ENCODE peak calls at places on chromosomes 1 and 21, in seven cellular contexts. One of them, this sample, is unnamed.
A peak's percentile ranks its signal among the peaks of the same experiment; 100 is the strongest.

GRCh38 chr1:85128296-85128695 is 72.5 kb downstream of the SYDE2 start:
- DNase-seq in ELF-1: no peak
- DNase-seq in HEK293T: no peak
- DNase-seq in neural crest cell: no peak
- DNase-seq in SJSA1: no peak
- DNase-seq in WERI-Rb-1: no peak
- DNase-seq in T-helper 2 cell treated with Interferon-gamma antibody and Interleukin-4, amounts not matched to agents 5 μg/mL and 100 μg/mL, for 36 hours: no peak
- DNase-seq in this sample: no peak

GRCh38 chr1:239718571-239718970 is 332.2 kb downstream of the CHRM3 start:
- DNase-seq in ELF-1: no peak
- DNase-seq in HEK293T: no peak
- DNase-seq in neural crest cell: no peak
- DNase-seq in SJSA1: no peak
- DNase-seq in WERI-Rb-1: no peak
- DNase-seq in T-helper 2 cell treated with Interferon-gamma antibody and Interleukin-4, amounts not matched to agents 5 μg/mL and 100 μg/mL, for 36 hours: no peak
- DNase-seq in this sample: no peak

GRCh38 chr1:99851850-99852454 is 1.8 kb downstream of the AGL start:
- DNase-seq in ELF-1: no peak
- DNase-seq in HEK293T: no peak
- DNase-seq in neural crest cell: no peak
- DNase-seq in SJSA1: no peak
- DNase-seq in WERI-Rb-1: no peak
- DNase-seq in T-helper 2 cell treated with Interferon-gamma antibody and Interleukin-4, amounts not matched to agents 5 μg/mL and 100 μg/mL, for 36 hours: no peak
- DNase-seq in this sample: no peak

GRCh38 chr1:97529600-97529999 is 391.2 kb downstream of the DPYD start:
- DNase-seq in ELF-1: no peak
- DNase-seq in HEK293T: no peak
- DNase-seq in neural crest cell: no peak
- DNase-seq in SJSA1: no peak
- DNase-seq in WERI-Rb-1: no peak
- DNase-seq in T-helper 2 cell treated with Interferon-gamma antibody and Interleukin-4, amounts not matched to agents 5 μg/mL and 100 μg/mL, for 36 hours: no peak
- DNase-seq in this sample: no peak

GRCh38 chr1:158311066-158311465 is 20.3 kb downstream of the CD1B start:
- DNase-seq in ELF-1: no peak
- DNase-seq in HEK293T: no peak
- DNase-seq in neural crest cell: no peak
- DNase-seq in SJSA1: no peak
- DNase-seq in WERI-Rb-1: no peak
- DNase-seq in T-helper 2 cell treated with Interferon-gamma antibody and Interleukin-4, amounts not matched to agents 5 μg/mL and 100 μg/mL, for 36 hours: no peak
- DNase-seq in this sample: no peak

GRCh38 chr1:41739061-41739955 is 179.4 kb downstream of the HIVEP3 start:
- DNase-seq in ELF-1: no peak
- DNase-seq in HEK293T: no peak
- DNase-seq in neural crest cell: no peak
- DNase-seq in SJSA1: peak; percentile 83
- DNase-seq in WERI-Rb-1: no peak
- DNase-seq in T-helper 2 cell treated with Interferon-gamma antibody and Interleukin-4, amounts not matched to agents 5 μg/mL and 100 μg/mL, for 36 hours: peak; percentile 89
- DNase-seq in this sample: no peak

GRCh38 chr21:46605759-46606426 is 1.0 kb upstream of the S100B start:
- DNase-seq in ELF-1: no peak
- DNase-seq in HEK293T: no peak
- DNase-seq in neural crest cell: no peak
- DNase-seq in SJSA1: no peak
- DNase-seq in WERI-Rb-1: no peak
- DNase-seq in T-helper 2 cell treated with Interferon-gamma antibody and Interleukin-4, amounts not matched to agents 5 μg/mL and 100 μg/mL, for 36 hours: peak; percentile 22
- DNase-seq in this sample: peak; percentile 8

GRCh38 chr1:182615468-182616129 is 11.4 kb upstream of the RGS16 start:
- DNase-seq in ELF-1: peak; percentile 46
- DNase-seq in HEK293T: no peak
- DNase-seq in neural crest cell: no peak
- DNase-seq in SJSA1: no peak
- DNase-seq in WERI-Rb-1: peak; percentile 62
- DNase-seq in T-helper 2 cell treated with Interferon-gamma antibody and Interleukin-4, amounts not matched to agents 5 μg/mL and 100 μg/mL, for 36 hours: peak; percentile 68
- DNase-seq in this sample: peak; percentile 39

GRCh38 chr1:236914375-236914774 is 89.9 kb downstream of the MT1HL1 start:
- DNase-seq in ELF-1: no peak
- DNase-seq in HEK293T: no peak
- DNase-seq in neural crest cell: no peak
- DNase-seq in SJSA1: no peak
- DNase-seq in WERI-Rb-1: no peak
- DNase-seq in T-helper 2 cell treated with Interferon-gamma antibody and Interleukin-4, amounts not matched to agents 5 μg/mL and 100 μg/mL, for 36 hours: no peak
- DNase-seq in this sample: no peak

GRCh38 chr1:203481186-203481585 is 5.6 kb downstream of the PRELP start:
- DNase-seq in ELF-1: no peak
- DNase-seq in HEK293T: no peak
- DNase-seq in neural crest cell: no peak
- DNase-seq in SJSA1: no peak
- DNase-seq in WERI-Rb-1: no peak
- DNase-seq in T-helper 2 cell treated with Interferon-gamma antibody and Interleukin-4, amounts not matched to agents 5 μg/mL and 100 μg/mL, for 36 hours: no peak
- DNase-seq in this sample: no peak

GRCh38 chr1:9084883-9085282 is 15.4 kb upstream of the SLC2A5 start:
- DNase-seq in ELF-1: no peak
- DNase-seq in HEK293T: no peak
- DNase-seq in neural crest cell: no peak
- DNase-seq in SJSA1: no peak
- DNase-seq in WERI-Rb-1: no peak
- DNase-seq in T-helper 2 cell treated with Interferon-gamma antibody and Interleukin-4, amounts not matched to agents 5 μg/mL and 100 μg/mL, for 36 hours: no peak
- DNase-seq in this sample: no peak

GRCh38 chr1:40984066-40984465 is 4.6 kb downstream of the CTPS1 start:
- DNase-seq in ELF-1: no peak
- DNase-seq in HEK293T: no peak
- DNase-seq in neural crest cell: no peak
- DNase-seq in SJSA1: peak; percentile 43
- DNase-seq in WERI-Rb-1: no peak
- DNase-seq in T-helper 2 cell treated with Interferon-gamma antibody and Interleukin-4, amounts not matched to agents 5 μg/mL and 100 μg/mL, for 36 hours: no peak
- DNase-seq in this sample: no peak

GRCh38 chr1:1799716-1800115 is 21.4 kb upstream of the NADK start:
- DNase-seq in ELF-1: no peak
- DNase-seq in HEK293T: no peak
- DNase-seq in neural crest cell: no peak
- DNase-seq in SJSA1: no peak
- DNase-seq in WERI-Rb-1: no peak
- DNase-seq in T-helper 2 cell treated with Interferon-gamma antibody and Interleukin-4, amounts not matched to agents 5 μg/mL and 100 μg/mL, for 36 hours: no peak
- DNase-seq in this sample: no peak

GRCh38 chr1:38740543-38740942 is 119.0 kb downstream of the RRAGC start:
- DNase-seq in ELF-1: peak; percentile 32
- DNase-seq in HEK293T: no peak
- DNase-seq in neural crest cell: no peak
- DNase-seq in SJSA1: peak; percentile 23
- DNase-seq in WERI-Rb-1: no peak
- DNase-seq in T-helper 2 cell treated with Interferon-gamma antibody and Interleukin-4, amounts not matched to agents 5 μg/mL and 100 μg/mL, for 36 hours: no peak
- DNase-seq in this sample: no peak

GRCh38 chr1:190067592-190067991 is 410.1 kb downstream of the BRINP3 start:
- DNase-seq in ELF-1: no peak
- DNase-seq in HEK293T: no peak
- DNase-seq in neural crest cell: no peak
- DNase-seq in SJSA1: no peak
- DNase-seq in WERI-Rb-1: no peak
- DNase-seq in T-helper 2 cell treated with Interferon-gamma antibody and Interleukin-4, amounts not matched to agents 5 μg/mL and 100 μg/mL, for 36 hours: no peak
- DNase-seq in this sample: no peak

GRCh38 chr1:177780096-177780700 is 189.7 kb downstream of the SEC16B start:
- DNase-seq in ELF-1: peak; percentile 26
- DNase-seq in HEK293T: peak; percentile 47
- DNase-seq in neural crest cell: no peak
- DNase-seq in SJSA1: peak; percentile 23
- DNase-seq in WERI-Rb-1: peak; percentile 45
- DNase-seq in T-helper 2 cell treated with Interferon-gamma antibody and Interleukin-4, amounts not matched to agents 5 μg/mL and 100 μg/mL, for 36 hours: no peak
- DNase-seq in this sample: peak; percentile 16

GRCh38 chr1:201546093-201546492 is 7.2 kb downstream of the NAV1 start:
- DNase-seq in ELF-1: peak; percentile 51
- DNase-seq in HEK293T: no peak
- DNase-seq in neural crest cell: no peak
- DNase-seq in SJSA1: no peak
- DNase-seq in WERI-Rb-1: peak; percentile 79
- DNase-seq in T-helper 2 cell treated with Interferon-gamma antibody and Interleukin-4, amounts not matched to agents 5 μg/mL and 100 μg/mL, for 36 hours: no peak
- DNase-seq in this sample: no peak

GRCh38 chr1:5373281-5373680 is 618.9 kb downstream of the NPHP4 start:
- DNase-seq in ELF-1: no peak
- DNase-seq in HEK293T: no peak
- DNase-seq in neural crest cell: no peak
- DNase-seq in SJSA1: no peak
- DNase-seq in WERI-Rb-1: no peak
- DNase-seq in T-helper 2 cell treated with Interferon-gamma antibody and Interleukin-4, amounts not matched to agents 5 μg/mL and 100 μg/mL, for 36 hours: no peak
- DNase-seq in this sample: no peak

GRCh38 chr1:30612666-30613065 is 110.7 kb downstream of the MATN1 start:
- DNase-seq in ELF-1: no peak
- DNase-seq in HEK293T: no peak
- DNase-seq in neural crest cell: no peak
- DNase-seq in SJSA1: no peak
- DNase-seq in WERI-Rb-1: no peak
- DNase-seq in T-helper 2 cell treated with Interferon-gamma antibody and Interleukin-4, amounts not matched to agents 5 μg/mL and 100 μg/mL, for 36 hours: no peak
- DNase-seq in this sample: no peak

GRCh38 chr21:46118871-46119564 is 21.1 kb downstream of the COL6A2 start:
- DNase-seq in ELF-1: no peak
- DNase-seq in HEK293T: no peak
- DNase-seq in neural crest cell: no peak
- DNase-seq in SJSA1: no peak
- DNase-seq in WERI-Rb-1: peak; percentile 8
- DNase-seq in T-helper 2 cell treated with Interferon-gamma antibody and Interleukin-4, amounts not matched to agents 5 μg/mL and 100 μg/mL, for 36 hours: no peak
- DNase-seq in this sample: no peak